ENCODE peak calls at places on chromosomes 7 and 10, in four cellular contexts. F is substantia nigra; P is stimulated activated CD8-positive, alpha-beta memory T cell treated with anti-CD3 and anti-CD28 coated beads, Interleukin-4, amount 100 ng/mL, for 24 hours; M is cardiac septum. K is an unnamed sample.

GRCh38 chr10:63605568-63605967 is 84.4 kb downstream of the REEP3 start:
- DNase-seq in F (no peak), P (no peak), M (no peak), K (no peak)

GRCh38 chr7:43136064-43136463 is 23.6 kb downstream of the HECW1 start:
- DNase-seq in F (no peak), P (no peak), M (no peak), K (no peak)

GRCh38 chr7:22944506-22944905 is 69.4 kb downstream of the HYCC1 start:
- DNase-seq in F (no peak), P (no peak), M (no peak), K (no peak)

GRCh38 chr7:158646766-158647474 is 57.7 kb downstream of the NCAPG2 start:
- DNase-seq in F (no peak), P (no peak), M (no peak), K (no peak)

GRCh38 chr10:102504179-102504975 is 605 bp downstream of the SUFU start:
- DNase-seq in F (no peak), P (peak), M (peak), K (no peak)

GRCh38 chr7:94414481-94414880 is 19.8 kb downstream of the COL1A2 start:
- DNase-seq in F (no peak), P (no peak), M (no peak), K (no peak)

GRCh38 chr7:100685049-100685605 is 8.9 kb downstream of the GIGYF1 start:
- DNase-seq in F (no peak), P (no peak), M (peak), K (no peak)

GRCh38 chr7:1545417-1546246 is 10.4 kb downstream of the TMEM184A start:
- DNase-seq in F (no peak), P (no peak), M (no peak), K (no peak)

GRCh38 chr7:41437257-41438196 is 265.4 kb downstream of the INHBA start:
- DNase-seq in F (no peak), P (no peak), M (no peak), K (no peak)

GRCh38 chr7:95317546-95317945 is 6.8 kb downstream of the PON1 start:
- DNase-seq in F (no peak), P (no peak), M (no peak), K (no peak)

GRCh38 chr7:112266595-112267270 is 60.2 kb downstream of the ZNF277 start:
- DNase-seq in F (no peak), P (no peak), M (no peak), K (no peak)

GRCh38 chr10:81473755-81474154 is 401.2 kb upstream of the NRG3 start:
- DNase-seq in F (no peak), P (no peak), M (peak), K (no peak)

GRCh38 chr10:69567920-69568319 is 5.3 kb downstream of the NEUROG3 start:
- DNase-seq in F (no peak), P (no peak), M (no peak), K (peak)

GRCh38 chr7:140506788-140507464 is 27.6 kb upstream of the MKRN1 start:
- DNase-seq in F (no peak), P (no peak), M (peak), K (no peak)

GRCh38 chr10:124671486-124672075 is 72.6 kb downstream of the FAM53B start:
- DNase-seq in F (peak), P (no peak), M (no peak), K (no peak)

GRCh38 chr10:49742683-49743463 is 19.2 kb downstream of the OGDHL start:
- DNase-seq in F (no peak), P (no peak), M (no peak), K (no peak)

GRCh38 chr7:103813970-103814369 is 175.5 kb downstream of the RELN start:
- DNase-seq in F (no peak), P (no peak), M (no peak), K (no peak)

GRCh38 chr7:27080844-27081423 is 14.9 kb downstream of the HOXA1 start:
- DNase-seq in F (no peak), P (no peak), M (no peak), K (no peak)

GRCh38 chr10:117653170-117653515 is 110.6 kb downstream of the EMX2 start:
- DNase-seq in F (no peak), P (no peak), M (no peak), K (peak)

GRCh38 chr10:4519691-4520402 is 306.2 kb upstream of the AKR1E2 start:
- DNase-seq in F (no peak), P (no peak), M (no peak), K (no peak)

GRCh38 chr7:2730846-2731770 is 43.1 kb downstream of the AMZ1 start:
- DNase-seq in F (no peak), P (no peak), M (peak), K (no peak)

GRCh38 chr10:4344544-4344994 is 481.4 kb upstream of the AKR1E2 start:
- DNase-seq in F (no peak), P (no peak), M (peak), K (peak)

GRCh38 chr7:1755783-1756626 is 85.9 kb downstream of the ELFN1 start:
- DNase-seq in F (no peak), P (no peak), M (peak), K (no peak)

GRCh38 chr10:79379512-79380124 is 32.3 kb downstream of the PPIF start:
- DNase-seq in F (no peak), P (no peak), M (peak), K (no peak)

GRCh38 chr7:95794917-95795515 is 22.7 kb downstream of the DYNC1I1 start:
- DNase-seq in F (no peak), P (no peak), M (no peak), K (no peak)

GRCh38 chr10:75035975-75036708 is 75.3 kb upstream of the SAMD8 start:
- DNase-seq in F (no peak), P (no peak), M (no peak), K (peak)

GRCh38 chr7:142685877-142686508 is 63.3 kb upstream of the PRSS1 start:
- DNase-seq in F (no peak), P (no peak), M (no peak), K (no peak)

GRCh38 chr7:93843260-93843659 is 47.3 kb downstream of the TFPI2 start:
- DNase-seq in F (no peak), P (no peak), M (no peak), K (no peak)

GRCh38 chr7:50339990-50340500 is 35.5 kb downstream of the IKZF1 start:
- DNase-seq in F (no peak), P (peak), M (no peak), K (no peak)

GRCh38 chr10:79410315-79411094 is 34.9 kb downstream of the ZCCHC24 start:
- DNase-seq in F (no peak), P (no peak), M (no peak), K (no peak)